ENCODE peak calls at places on chromosome 5, in eight cellular contexts. S is K562, R is sigmoid colon, P is stomach, M is breast epithelium, B is tibial nerve, N is spleen, A is Peyer's patch. J is an unnamed sample. For H3K4me1, the result is how much of the 10 kb centered on the place peaks cover.

GRCh38 chr5:6873359-6873758 is 160.1 kb downstream of the TENT4A start:
- DNase-seq in S (no peak), R (no peak), P (no peak), M (no peak), B (no peak), N (no peak), A (no peak), J (no peak)

GRCh38 chr5:16693879-16694278 is 77.1 kb upstream of the RETREG1 start:
- DNase-seq in S (no peak), R (no peak), P (no peak), M (no peak), B (no peak), N (no peak), A (no peak), J (no peak)

GRCh38 chr5:126864042-126864688 is 87.2 kb downstream of the LMNB1 start:
- DNase-seq in S (peak), R (no peak), P (no peak), M (no peak), B (no peak), N (no peak), A (no peak), J (no peak)

GRCh38 chr5:120345947-120346346 is 118.2 kb upstream of the PRR16 start:
- DNase-seq in S (no peak), R (no peak), P (no peak), M (no peak), B (no peak), N (no peak), A (no peak), J (no peak)

GRCh38 chr5:145975361-145976066 is 39.1 kb downstream of the SH3RF2 start:
- DNase-seq in S (no peak), R (no peak), P (peak), M (no peak), B (no peak), N (no peak), A (no peak), J (no peak)

GRCh38 chr5:9467199-9468069 is 78.4 kb downstream of the SEMA5A start:
- DNase-seq in S (no peak), R (no peak), P (no peak), M (no peak), B (no peak), N (no peak), A (no peak), J (no peak)

GRCh38 chr5:157778121-157778805 is 34.8 kb downstream of the LSM11 start:
- DNase-seq in S (no peak), R (no peak), P (peak), M (no peak), B (no peak), N (no peak), A (no peak), J (peak)

GRCh38 chr5:96909435-96909834 is 26.4 kb upstream of the LNPEP start:
- DNase-seq in S (no peak), R (no peak), P (no peak), M (no peak), B (no peak), N (no peak), A (no peak), J (no peak)

GRCh38 chr5:148176480-148176879 is 8.1 kb downstream of the SPINK14 start:
- DNase-seq in S (no peak), R (no peak), P (no peak), M (no peak), B (no peak), N (no peak), A (no peak), J (no peak)

GRCh38 chr5:66232701-66233100 is 88.6 kb downstream of the SREK1 start:
- DNase-seq in S (no peak), R (no peak), P (no peak), M (no peak), B (no peak), N (no peak), A (no peak), J (no peak)

GRCh38 chr5:7388553-7388952 is 7.4 kb upstream of the ADCY2 start:
- DNase-seq in S (no peak), R (no peak), P (no peak), M (no peak), B (no peak), N (no peak), A (no peak), J (no peak)

GRCh38 chr5:116681334-116682013 is 106.9 kb upstream of the SEMA6A start:
- DNase-seq in S (no peak), R (no peak), P (no peak), M (no peak), B (no peak), N (no peak), A (no peak), J (no peak)

GRCh38 chr5:75654693-75655315 is 43.6 kb downstream of the ANKDD1B start:
- DNase-seq in S (no peak), R (no peak), P (no peak), M (no peak), B (no peak), N (no peak), A (no peak), J (no peak)

GRCh38 chr5:148454576-148454975 is 70.8 kb downstream of the FBXO38 start:
- DNase-seq in S (no peak), R (no peak), P (no peak), M (no peak), B (no peak), N (no peak), A (no peak), J (no peak)

GRCh38 chr5:35938518-35939227 is at the start of gene CAPSL:
- DNase-seq in S (no peak), R (peak), P (peak), M (no peak), B (no peak), N (no peak), A (no peak), J (peak)

GRCh38 chr5:30540150-30540549 is 653.3 kb upstream of the CDH6 start:
- DNase-seq in S (no peak), R (no peak), P (no peak), M (no peak), B (no peak), N (no peak), A (no peak), J (no peak)

GRCh38 chr5:112338681-112339337 is 80.3 kb downstream of the EPB41L4A start:
- DNase-seq in S (no peak), R (no peak), P (no peak), M (no peak), B (no peak), N (no peak), A (no peak), J (no peak)

GRCh38 chr5:158569534-158569933 is 530.2 kb downstream of the EBF1 start:
- DNase-seq in S (no peak), R (no peak), P (no peak), M (no peak), B (no peak), N (no peak), A (no peak), J (no peak)

GRCh38 chr5:170747851-170748250 is 35.7 kb upstream of the GABRP start:
- DNase-seq in S (peak), R (no peak), P (no peak), M (no peak), B (no peak), N (no peak), A (no peak), J (no peak)

GRCh38 chr5:59238126-59238902 is 655.2 kb downstream of the PDE4D start:
- DNase-seq in S (no peak), R (no peak), P (no peak), M (no peak), B (no peak), N (no peak), A (no peak), J (no peak)

GRCh38 chr5:140480310-140481014 is 67.0 kb upstream of the EIF4EBP3 start:
- DNase-seq in S (no peak), R (no peak), P (no peak), M (no peak), B (no peak), N (no peak), A (no peak), J (no peak)

GRCh38 chr5:132677191-132677590 is 3.4 kb downstream of the IL4 start:
- DNase-seq in S (peak), R (no peak), P (peak), M (no peak), B (no peak), N (peak), A (no peak), J (peak)

GRCh38 chr5:73153513-73153912 is 19.5 kb upstream of the TMEM174 start:
- DNase-seq in S (no peak), R (no peak), P (no peak), M (no peak), B (no peak), N (no peak), A (no peak), J (no peak)

GRCh38 chr5:127754259-127754658 is 51.1 kb downstream of the CCDC192 start:
- DNase-seq in S (no peak), R (no peak), P (peak), M (no peak), B (no peak), N (no peak), A (no peak), J (no peak)

GRCh38 chr5:153515269-153515668 is 24.8 kb downstream of the GRIA1 start:
- DNase-seq in S (no peak), R (no peak), P (no peak), M (no peak), B (no peak), N (no peak), A (no peak), J (no peak)

GRCh38 chr5:95375591-95375990 is 15.6 kb upstream of the FAM81B start:
- DNase-seq in S (no peak), R (no peak), P (no peak), M (no peak), B (no peak), N (no peak), A (no peak), J (no peak)

GRCh38 chr5:11905209-11905608 is 963 bp upstream of the CTNND2 start:
- DNase-seq in S (no peak), R (no peak), P (no peak), M (no peak), B (no peak), N (no peak), A (no peak), J (no peak)

GRCh38 chr5:93364386-93364785 is 216.6 kb downstream of the NR2F1-AS1 start:
- DNase-seq in S (no peak), R (no peak), P (no peak), M (no peak), B (no peak), N (no peak), A (no peak), J (no peak)

GRCh38 chr5:71528206-71528605 is 58.9 kb upstream of the MCCC2 start:
- DNase-seq in S (no peak), R (no peak), P (no peak), M (no peak), B (no peak), N (no peak), A (no peak), J (no peak)

GRCh38 chr5:68054625-68055024 is 160.9 kb upstream of the PIK3R1 start:
- DNase-seq in S (no peak), R (no peak), P (peak), M (no peak), B (no peak), N (no peak), A (no peak), J (no peak)

GRCh38 chr5:14040542-14040941 is 96.1 kb upstream of the DNAH5 start:
- DNase-seq in S (no peak), R (no peak), P (no peak), M (no peak), B (no peak), N (no peak), A (no peak), J (no peak)

GRCh38 chr5:8683528-8683927 is 814.6 kb downstream of the MTRR start:
- DNase-seq in S (no peak), R (no peak), P (no peak), M (no peak), B (no peak), N (no peak), A (no peak), J (no peak)

GRCh38 chr5:123398058-123398728 is 25.0 kb downstream of the CEP120 start:
- DNase-seq in S (no peak), R (no peak), P (no peak), M (no peak), B (no peak), N (no peak), A (peak), J (no peak)

GRCh38 chr5:57447656-57448055 is 35.0 kb downstream of the ACTBL2 start:
- DNase-seq in S (no peak), R (no peak), P (no peak), M (no peak), B (no peak), N (no peak), A (no peak), J (no peak)

GRCh38 chr5:131263648-131264452 is at the start of gene CDC42SE2:
- DNase-seq in S (peak), R (peak), P (peak), M (peak), B (peak), N (peak), A (peak), J (peak)
- TF ChIP-seq POLR2A in S (peak), R (peak), P (peak), M (no peak), B (peak), N (peak), A (peak), J (peak)

GRCh38 chr5:32426440-32427151 is 17.9 kb downstream of the ZFR start:
- DNase-seq in S (no peak), R (no peak), P (no peak), M (no peak), B (no peak), N (no peak), A (no peak), J (no peak)
- H3K4me1 ChIP-seq in S (under half), R (under half), P (under half), M (under half), B (under half), N (half or more), A (under half), J (under half)

GRCh38 chr5:38341641-38342040 is 83.3 kb downstream of the EGFLAM start:
- DNase-seq in S (no peak), R (no peak), P (no peak), M (no peak), B (no peak), N (no peak), A (no peak), J (no peak)
- TF ChIP-seq POLR2A in S (no peak), R (no peak), P (no peak), M (no peak), B (no peak), N (no peak), A (no peak), J (no peak)

GRCh38 chr5:1508679-1509290 is 15.0 kb downstream of the LPCAT1 start:
- DNase-seq in S (no peak), R (peak), P (no peak), M (peak), B (no peak), N (peak), A (peak), J (no peak)
- H3K4me1 ChIP-seq in S (under half), R (under half), P (under half), M (under half), B (under half), N (half or more), A (under half), J (under half)

GRCh38 chr5:149543361-149544198 is 7.7 kb downstream of the CSNK1A1 start:
- DNase-seq in S (no peak), R (no peak), P (no peak), M (no peak), B (no peak), N (no peak), A (no peak), J (no peak)
- TF ChIP-seq POLR2A in S (no peak), R (no peak), P (no peak), M (no peak), B (no peak), N (no peak), A (no peak), J (no peak)

GRCh38 chr5:177387405-177387804 is 3.2 kb downstream of the SLC34A1 start:
- DNase-seq in S (no peak), R (no peak), P (no peak), M (no peak), B (no peak), N (no peak), A (no peak), J (no peak)

GRCh38 chr5:177388521-177389052 is 4.4 kb downstream of the SLC34A1 start:
- DNase-seq in S (no peak), R (no peak), P (no peak), M (no peak), B (no peak), N (no peak), A (no peak), J (no peak)

GRCh38 chr5:177384134-177384533 is at the start of gene SLC34A1:
- DNase-seq in S (no peak), R (no peak), P (no peak), M (no peak), B (no peak), N (no peak), A (no peak), J (no peak)

GRCh38 chr5:177385720-177386119 is 1.5 kb downstream of the SLC34A1 start:
- DNase-seq in S (no peak), R (no peak), P (no peak), M (no peak), B (no peak), N (no peak), A (no peak), J (no peak)

GRCh38 chr5:177386542-177386941 is 2.3 kb downstream of the SLC34A1 start:
- DNase-seq in S (no peak), R (no peak), P (no peak), M (no peak), B (no peak), N (no peak), A (no peak), J (no peak)
- H3K4me1 ChIP-seq in S (under half), R (under half), P (under half), M (under half), B (under half), N (half or more), A (under half), J (under half)

DNA sequence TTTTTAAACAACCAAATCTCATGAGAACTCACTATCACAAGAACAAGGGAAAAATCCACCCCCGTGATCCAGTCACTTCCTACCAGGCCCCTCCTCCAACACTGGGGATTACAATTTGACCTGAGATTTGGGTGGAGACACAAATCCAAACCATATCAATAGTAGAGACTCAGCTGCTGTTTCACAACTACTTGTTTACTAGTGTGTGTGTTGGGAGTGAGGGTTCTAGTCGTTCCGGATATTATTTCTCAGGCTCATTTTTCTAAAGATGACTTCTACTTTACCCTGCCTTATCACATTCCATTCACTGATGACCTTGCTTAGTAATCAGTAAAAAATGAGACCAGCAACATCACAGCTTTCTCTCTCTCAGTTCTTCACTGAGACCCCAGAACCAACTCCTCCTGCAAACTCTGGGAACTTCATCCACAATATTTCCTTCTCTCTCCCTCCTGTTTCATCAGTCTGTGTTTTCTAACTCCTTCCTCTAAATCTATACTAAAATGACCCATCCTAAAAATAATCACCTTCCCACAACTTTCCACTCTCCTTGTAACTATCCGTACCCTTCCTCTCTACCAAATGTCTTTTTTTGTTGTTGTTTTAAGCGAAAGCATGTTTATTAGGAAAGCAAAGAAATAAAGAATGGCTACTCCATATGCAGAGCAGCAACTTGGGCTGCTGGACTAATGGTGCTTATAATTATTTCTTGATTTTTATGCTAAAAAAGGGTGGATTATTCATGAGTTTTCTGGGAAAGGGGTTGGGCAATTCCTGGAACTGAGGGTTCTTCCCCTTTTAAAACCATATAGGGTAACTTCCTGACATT is 121.5 kb upstream of the SPRY4 start:
- DNase-seq in S (no peak), R (no peak), P (no peak), M (no peak), B (no peak), N (no peak), A (no peak), J (peak)
- TF ChIP-seq POLR2A in S (peak), R (no peak), P (no peak), M (no peak), B (no peak), N (no peak), A (no peak), J (peak)

J was measured in adrenal gland.